ENCODE peak calls at places on chromosomes 1 and 21, in five cellular contexts. L, B, R, A and X are unnamed samples.

GRCh38 chr1:36083635-36084501 is at the start of gene TEKT2:
- DNase-seq in L (no peak), B (peak; percentile 57), R (no peak), A (peak; percentile 36), X (no peak)

GRCh38 chr1:53697671-53698380 is 41.1 kb downstream of the GLIS1 start:
- DNase-seq in L (no peak), B (no peak), R (no peak), A (no peak), X (no peak)

GRCh38 chr1:201419737-201420607 is 1.6 kb downstream of the TNNI1 start:
- DNase-seq in L (no peak), B (no peak), R (no peak), A (no peak), X (no peak)

GRCh38 chr1:203805689-203806088 is 10.3 kb downstream of the ZBED6 start:
- DNase-seq in L (no peak), B (no peak), R (no peak), A (no peak), X (no peak)

GRCh38 chr21:41759926-41760325 is 6.9 kb downstream of the RIPK4 start:
- DNase-seq in L (no peak), B (no peak), R (no peak), A (no peak), X (no peak)

GRCh38 chr21:46559291-46559983 is 45.4 kb downstream of the S100B start:
- DNase-seq in L (no peak), B (peak; percentile 54), R (peak; percentile 66), A (no peak), X (peak; percentile 87)

GRCh38 chr1:244304156-244304555 is 147.6 kb downstream of the ADSS2 start:
- DNase-seq in L (no peak), B (no peak), R (no peak), A (no peak), X (no peak)

GRCh38 chr1:159889202-159889601 is 10.8 kb downstream of the CFAP45 start:
- DNase-seq in L (no peak), B (no peak), R (no peak), A (no peak), X (no peak)

GRCh38 chr1:205772607-205773032 is 2.7 kb downstream of the RAB29 start:
- DNase-seq in L (no peak), B (no peak), R (no peak), A (no peak), X (no peak)

GRCh38 chr1:159854693-159855192 is 7.7 kb downstream of the VSIG8 start:
- DNase-seq in L (peak; percentile 42), B (peak; percentile 89), R (peak; percentile 77), A (no peak), X (peak; percentile 86)

GRCh38 chr1:31064685-31065309 is 720 bp downstream of the PUM1 start:
- DNase-seq in L (no peak), B (peak; percentile 59), R (no peak), A (no peak), X (no peak)

GRCh38 chr1:203219171-203219570 is 10.3 kb downstream of the CHIT1 start:
- DNase-seq in L (no peak), B (no peak), R (no peak), A (no peak), X (no peak)

GRCh38 chr21:42079008-42079938 is 8.2 kb downstream of the UMODL1 start:
- DNase-seq in L (no peak), B (no peak), R (no peak), A (no peak), X (no peak)

GRCh38 chr1:204139088-204139487 is 12.8 kb downstream of the ETNK2 start:
- DNase-seq in L (no peak), B (no peak), R (no peak), A (no peak), X (no peak)

GRCh38 chr21:35932232-35932911 is 128.0 kb downstream of the SETD4 start:
- DNase-seq in L (peak; percentile 80), B (peak; percentile 77), R (no peak), A (no peak), X (no peak)

GRCh38 chr1:86640161-86640560 is 64.2 kb upstream of the SH3GLB1 start:
- DNase-seq in L (no peak), B (no peak), R (no peak), A (no peak), X (no peak)

GRCh38 chr1:78493456-78493855 is 2.7 kb downstream of the PTGFR start:
- DNase-seq in L (no peak), B (no peak), R (no peak), A (no peak), X (no peak)

GRCh38 chr1:234452566-234452965 is 26.4 kb downstream of the TARBP1 start:
- DNase-seq in L (no peak), B (no peak), R (no peak), A (no peak), X (no peak)

GRCh38 chr1:37513795-37514349 is 694 bp downstream of the MEAF6 start:
- DNase-seq in L (no peak), B (peak; percentile 56), R (peak; percentile 36), A (peak; percentile 37), X (peak; percentile 38)

GRCh38 chr1:200275816-200276453 is 133.9 kb downstream of the ZNF281 start:
- DNase-seq in L (no peak), B (no peak), R (no peak), A (no peak), X (no peak)

GRCh38 chr1:111730282-111730681 is 8.9 kb downstream of the INKA2 start:
- DNase-seq in L (no peak), B (peak; percentile 34), R (peak; percentile 0), A (no peak), X (no peak)

GRCh38 chr1:170307426-170307825 is 161.7 kb downstream of the NTMT2 start:
- DNase-seq in L (no peak), B (no peak), R (no peak), A (no peak), X (no peak)

GRCh38 chr1:231702321-231702720 is 75.7 kb downstream of the DISC1 start:
- DNase-seq in L (no peak), B (no peak), R (no peak), A (no peak), X (no peak)

GRCh38 chr1:178192686-178193085 is 98.8 kb downstream of the RASAL2 start:
- DNase-seq in L (peak; percentile 13), B (no peak), R (no peak), A (no peak), X (no peak)

GRCh38 chr1:16924216-16924918 is 2.6 kb downstream of the CROCC start:
- DNase-seq in L (no peak), B (no peak), R (no peak), A (no peak), X (no peak)

GRCh38 chr1:172144445-172145060 is 275.9 kb upstream of the C1orf105 start:
- DNase-seq in L (peak; percentile 94), B (peak; percentile 91), R (no peak), A (no peak), X (no peak)

GRCh38 chr1:90475623-90476022 is 241.5 kb downstream of the BARHL2 start:
- DNase-seq in L (no peak), B (no peak), R (no peak), A (no peak), X (no peak)

GRCh38 chr1:151993084-151993733 is 450 bp downstream of the S100A10 start:
- DNase-seq in L (no peak), B (no peak), R (peak; percentile 42), A (peak; percentile 40), X (peak; percentile 40)

GRCh38 chr1:204637985-204638356 is 47.6 kb downstream of the LRRN2 start:
- DNase-seq in L (no peak), B (no peak), R (no peak), A (no peak), X (no peak)

GRCh38 chr1:11693917-11694316 is 2.4 kb downstream of the DRAXIN start:
- DNase-seq in L (no peak), B (no peak), R (no peak), A (no peak), X (no peak)

GRCh38 chr1:11701551-11701961 is 10.0 kb downstream of the DRAXIN start:
- DNase-seq in L (no peak), B (no peak), R (no peak), A (no peak), X (no peak)

GRCh38 chr1:11700655-11701467 is 9.4 kb downstream of the DRAXIN start:
- DNase-seq in L (no peak), B (no peak), R (no peak), A (no peak), X (no peak)

GRCh38 chr1:11697893-11698210 is 6.3 kb downstream of the DRAXIN start:
- DNase-seq in L (no peak), B (no peak), R (no peak), A (no peak), X (no peak)

DNA sequence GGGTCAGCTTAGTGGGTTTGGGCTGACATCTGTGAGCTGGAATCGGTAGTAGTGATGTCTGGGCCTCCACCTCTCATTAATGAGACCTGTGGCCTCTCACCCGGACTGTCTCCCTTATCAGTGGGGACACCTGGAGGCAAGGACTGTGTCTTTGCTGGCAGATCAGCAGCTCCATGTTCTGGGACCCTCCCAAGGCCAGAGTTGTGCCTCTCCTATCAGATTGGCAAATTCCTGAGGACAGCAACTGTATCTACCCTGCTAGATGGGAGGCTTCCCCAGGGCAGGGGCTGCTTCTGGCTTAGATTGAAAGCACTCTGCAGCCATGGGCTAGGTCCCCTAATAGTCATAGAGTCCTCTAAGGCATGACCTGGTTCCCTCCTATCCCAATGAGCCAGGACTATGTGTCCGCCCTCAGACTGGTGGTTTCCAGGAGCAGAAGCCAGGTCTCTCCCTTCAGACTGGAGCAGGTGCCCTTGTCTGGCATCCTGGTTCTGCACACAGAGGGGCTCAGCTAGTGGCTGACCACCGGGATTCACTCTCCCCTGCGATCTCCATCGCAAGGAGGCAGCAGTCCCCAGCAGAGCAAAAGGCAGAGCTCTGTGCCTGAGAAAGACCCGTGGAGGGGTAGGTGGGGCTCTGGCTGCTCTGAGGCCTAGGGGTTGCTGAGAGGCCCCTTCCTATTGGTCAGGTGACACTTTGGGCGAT is 5.8 kb downstream of the DRAXIN start:
- DNase-seq in L (no peak), B (no peak), R (no peak), A (no peak), X (no peak)
- H3K4me3 ChIP-seq in L (no peak overlapping the region), B (no peak overlapping the region), R (no peak overlapping the region), A (no peak overlapping the region), X (no peak overlapping the region)

DNA sequence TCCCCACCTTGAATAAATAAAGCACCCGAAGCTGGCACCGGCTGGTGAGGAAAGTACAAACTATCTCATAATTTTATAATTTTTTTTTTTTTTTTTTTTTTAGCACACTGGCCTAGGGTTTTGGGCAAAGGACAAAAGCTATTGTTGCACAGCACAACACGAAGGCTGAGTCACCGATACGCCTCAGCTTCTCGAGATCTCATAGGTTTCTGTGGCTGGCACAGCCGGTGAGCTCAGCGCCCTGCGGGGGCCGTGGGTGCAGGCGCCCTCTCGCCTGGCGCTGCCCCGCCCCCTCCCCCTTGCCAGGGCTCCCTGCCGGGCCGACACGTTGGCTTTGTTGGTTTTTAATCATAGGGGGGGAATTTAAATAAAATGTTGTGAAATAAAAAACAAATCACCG is 17.2 kb downstream of the CASZ1 start:
- DNase-seq in L (no peak), B (no peak), R (no peak), A (no peak), X (no peak)
- H3K27ac ChIP-seq in L (no peak overlapping the region), B (no peak overlapping the region), R (no peak overlapping the region), A (no peak overlapping the region), X (no peak overlapping the region)

GRCh38 chr1:197198333-197198732 is 51.9 kb upstream of the ASPM start:
- DNase-seq in L (no peak), B (no peak), R (no peak), A (no peak), X (no peak)
- H3K27me3 ChIP-seq in L (no peaks in the 10 kb centered on the region), B (no peaks in the 10 kb centered on the region), R (no peaks in the 10 kb centered on the region), A (no peaks in the 10 kb centered on the region), X (no peaks in the 10 kb centered on the region)

DNA sequence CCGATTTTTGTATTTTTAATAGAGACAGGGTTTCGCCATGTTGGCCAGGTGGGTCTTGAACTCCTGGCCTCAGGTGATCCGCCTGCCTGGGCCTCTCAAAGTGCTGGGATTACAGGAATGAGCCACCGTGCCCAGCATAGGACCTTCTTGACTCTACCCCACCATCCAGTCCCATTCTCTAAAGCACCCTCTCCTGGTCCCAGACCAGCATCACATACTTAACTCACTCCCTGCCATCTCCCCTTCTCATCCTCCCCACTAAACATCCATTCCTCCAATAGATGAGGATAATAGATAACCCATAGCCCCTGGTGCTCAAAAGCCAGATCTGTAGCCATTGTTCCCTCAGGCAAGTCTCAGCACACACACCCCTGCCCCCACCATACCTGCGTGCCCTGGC is 2.1 kb downstream of the ENTREP3 start:
- DNase-seq in L (no peak), B (no peak), R (no peak), A (no peak), X (no peak)
- H3K4me3 ChIP-seq in L (peak overlapping the region; percentile 77), B (no peak overlapping the region), R (no peak overlapping the region), A (peak overlapping the region; percentile 60), X (no peak overlapping the region)